ENCODE peak calls at places on chromosomes 1 and 21, in five cellular contexts. X is colonic mucosa, F is mesenchymal stem cell, D is ascending aorta, H is tibial artery. W is an unnamed sample. For H3K36me3, the result is how much of the 10 kb centered on the place peaks cover.

GRCh38 chr1:212467843-212468482 is 35.2 kb downstream of the NENF start:
- DNase-seq in X (no peak), H (no peak), D (no peak), F (peak), W (no peak)

GRCh38 chr1:159315381-159315780 is 13.2 kb downstream of the FCER1A start:
- DNase-seq in H (no peak), D (no peak), F (no peak), X (no peak), W (no peak)

GRCh38 chr1:13699936-13700520 is at the start of gene PRDM2:
- DNase-seq in H (peak), X (peak), D (no peak), F (peak), W (no peak)

GRCh38 chr1:192907545-192908243 is 98.9 kb downstream of the RGS2 start:
- DNase-seq in F (peak), X (no peak), H (no peak), D (no peak), W (no peak)

GRCh38 chr1:100250264-100250663 is 630 bp upstream of the DBT start:
- DNase-seq in D (no peak), F (peak), H (no peak), X (no peak), W (no peak)

GRCh38 chr21:18832950-18833349 is 429.4 kb upstream of the TMPRSS15 start:
- DNase-seq in H (no peak), D (no peak), F (peak), X (no peak), W (peak)

GRCh38 chr1:29398431-29398830 is 162.1 kb downstream of the PTPRU start:
- DNase-seq in F (no peak), X (no peak), H (no peak), D (no peak), W (no peak)

GRCh38 chr21:27505516-27505915 is 538.6 kb upstream of the ADAMTS5 start:
- DNase-seq in H (no peak), D (no peak), X (no peak), F (no peak), W (no peak)

GRCh38 chr1:221188531-221188930 is 309.3 kb downstream of the HLX start:
- DNase-seq in X (no peak), H (no peak), F (no peak), D (no peak), W (no peak)

GRCh38 chr21:20822559-20823133 is 175.6 kb upstream of the NCAM2 start:
- DNase-seq in F (no peak), X (no peak), D (no peak), H (no peak), W (no peak)

GRCh38 chr1:107536266-107536665 is 395.4 kb downstream of the NTNG1 start:
- DNase-seq in D (no peak), X (peak), H (no peak), F (no peak), W (no peak)

GRCh38 chr1:27726173-27726793 is 522 bp downstream of the FAM76A start:
- DNase-seq in H (peak), D (no peak), X (peak), F (peak), W (no peak)

GRCh38 chr21:28521932-28522826 is 470.5 kb downstream of the LTN1 start:
- DNase-seq in H (no peak), F (peak), X (no peak), D (no peak), W (no peak)

GRCh38 chr1:116393792-116394191 is 20.7 kb downstream of the ATP1A1 start:
- DNase-seq in X (no peak), H (no peak), F (no peak), D (no peak), W (no peak)
- H3K36me3 ChIP-seq in X (half or more), H (half or more), F (half or more), D (half or more), W (under half)

DNA sequence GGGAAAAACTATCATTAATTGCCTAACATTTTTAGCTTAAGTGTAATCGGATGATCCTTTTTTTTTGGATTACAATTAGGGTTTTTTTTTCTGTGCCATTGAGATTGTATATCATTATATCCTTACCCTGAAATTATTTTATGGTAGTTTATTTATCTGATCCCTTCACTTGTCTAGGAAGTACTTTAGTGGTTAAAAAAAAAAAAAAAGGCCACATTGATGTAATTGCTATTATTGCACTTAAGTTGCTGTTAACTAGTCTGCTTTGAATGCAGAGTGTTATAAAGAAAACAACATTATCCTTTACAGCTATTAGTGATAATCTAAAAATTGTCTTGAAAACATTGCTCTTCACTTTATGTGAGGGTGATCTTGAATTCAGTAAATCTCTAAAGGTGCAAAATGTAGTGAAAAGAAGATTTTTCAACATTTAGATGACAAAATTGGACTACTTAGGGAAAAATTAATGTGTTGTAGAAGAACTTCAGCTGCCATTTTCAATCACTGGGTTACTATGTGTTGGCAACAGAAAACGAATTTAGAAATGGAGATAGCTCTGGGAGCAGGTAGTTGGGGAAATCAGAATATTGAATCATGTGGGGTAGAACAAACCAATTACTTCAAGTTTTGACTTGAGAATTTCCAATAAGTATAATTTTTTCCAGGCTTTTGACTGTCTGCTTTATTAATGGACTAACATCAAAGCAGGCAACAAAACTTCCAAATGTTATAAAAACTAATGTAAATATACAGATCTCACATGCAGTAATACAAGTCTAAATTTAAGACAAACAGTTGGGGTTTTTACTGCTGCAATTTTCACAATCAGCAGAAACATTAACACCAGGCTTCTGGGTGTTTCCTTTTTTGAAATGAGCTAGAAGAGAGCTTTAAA is 5.0 kb downstream of the ADGRL2 start:
- DNase-seq in X (no peak), D (no peak), F (peak), H (no peak), W (no peak)
- H3K4me3 ChIP-seq in X (no peak), D (no peak), F (no peak), H (no peak), W (no peak)

GRCh38 chr1:92585831-92586230 is 99.1 kb upstream of the GFI1 start:
- DNase-seq in X (no peak), D (no peak), H (no peak), F (no peak), W (no peak)

GRCh38 chr1:92583821-92584760 is 97.4 kb upstream of the GFI1 start:
- DNase-seq in X (no peak), D (no peak), H (no peak), F (peak), W (peak)

DNA sequence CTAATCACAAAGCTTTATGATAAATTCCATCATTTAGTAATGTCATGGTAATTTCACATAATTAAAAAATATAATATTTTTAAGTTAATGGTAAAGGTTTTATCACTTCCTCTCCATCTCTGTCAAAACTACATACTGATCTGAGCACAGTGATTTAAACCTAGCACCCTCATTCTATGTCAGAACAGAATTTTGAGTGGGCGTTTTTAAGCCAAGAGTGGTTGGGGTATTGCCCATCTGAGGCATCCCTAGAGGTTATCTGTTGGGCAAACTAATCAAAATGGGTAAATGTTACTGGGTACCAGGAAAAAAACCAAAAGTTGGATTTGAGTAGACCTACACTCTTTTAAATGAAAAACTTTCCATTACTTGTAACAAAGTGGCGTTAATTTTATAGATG is 100.7 kb upstream of the GFI1 start:
- DNase-seq in X (no peak), H (no peak), D (no peak), F (no peak), W (no peak)
- H3K36me3 ChIP-seq in X (under half), H (under half), D (under half), F (under half), W (under half)

DNA sequence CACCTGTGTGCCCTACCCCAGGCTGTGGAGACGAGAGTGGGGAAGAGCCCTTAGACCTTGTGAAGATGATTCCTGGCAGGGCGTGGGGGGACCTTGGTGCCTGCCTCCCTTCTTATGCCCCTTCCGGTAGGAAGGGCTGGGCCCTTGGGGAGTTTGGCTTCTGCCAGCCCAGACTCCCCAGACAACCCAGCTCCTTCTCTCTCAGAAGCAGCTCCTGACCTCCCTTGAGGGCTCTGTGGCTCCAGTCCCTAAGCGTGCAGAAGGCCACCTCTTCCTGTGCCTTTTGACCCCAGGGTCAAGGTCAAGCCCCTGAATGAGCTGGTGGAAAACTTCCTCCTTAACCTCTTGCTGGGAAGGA is 958 bp downstream of the RPS6KA1 start:
- DNase-seq in X (peak), F (no peak), H (no peak), D (no peak), W (no peak)
- H3K4me3 ChIP-seq in X (peak), F (peak), H (peak), D (peak), W (peak)

GRCh38 chr1:38210612-38211177 is 164.1 kb upstream of the POU3F1 start:
- DNase-seq in D (no peak), H (no peak), F (no peak), X (no peak), W (no peak)
- H3K36me3 ChIP-seq in D (under half), H (under half), F (under half), X (under half), W (under half)

DNA sequence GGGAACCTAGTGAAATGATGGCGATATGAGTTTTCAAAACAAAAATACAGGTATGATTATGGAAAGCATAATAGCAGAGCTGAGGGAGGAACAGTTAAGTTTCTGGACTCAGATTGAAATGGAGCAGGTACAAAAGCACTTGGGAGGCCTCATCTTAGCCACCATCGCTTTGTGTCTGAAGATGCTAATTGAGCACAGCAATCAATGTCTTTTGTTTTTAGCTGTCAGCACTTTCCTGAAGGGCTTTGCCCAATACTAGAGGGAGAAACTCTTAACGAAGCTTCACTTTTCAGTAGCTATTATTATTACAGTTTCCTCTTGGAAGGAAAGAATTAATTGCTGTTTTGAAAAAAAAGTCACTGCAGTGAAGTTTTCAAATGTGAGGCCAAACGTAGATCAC is 348.7 kb downstream of the RWDD3 start:
- DNase-seq in D (no peak), H (no peak), X (no peak), F (no peak), W (no peak)
- H3K4me3 ChIP-seq in D (no peak), H (no peak), X (no peak), F (no peak), W (no peak)

DNA sequence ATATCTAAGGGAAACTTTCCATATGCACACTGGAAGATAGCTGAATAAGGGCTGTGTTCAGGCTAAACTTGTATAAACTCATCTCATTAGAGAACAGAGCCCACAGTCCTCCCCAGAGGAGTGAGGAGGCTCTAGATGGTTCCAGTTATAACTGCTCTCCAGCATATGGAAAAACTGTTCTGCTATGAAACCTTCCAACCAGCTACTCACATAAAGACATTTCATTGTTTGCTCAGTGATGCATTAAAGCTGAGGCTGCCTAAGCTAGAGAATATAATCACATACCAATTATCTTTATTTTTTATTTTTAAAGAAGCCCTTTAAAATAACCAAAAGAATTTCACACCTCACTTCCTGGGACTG is 13.3 kb downstream of the AHCYL1 start:
- DNase-seq in H (no peak), D (no peak), F (no peak), X (no peak), W (no peak)
- H3K36me3 ChIP-seq in H (under half), D (under half), F (under half), X (under half), W (under half)

W was measured in kidney epithelial cell.